ENCODE peak calls at places on chromosomes 4 and X, in eight cellular contexts. W is suprapubic skin, O is ovary, N is AG04450, Y is fibroblast of villous mesenchyme, G is neural progenitor cell, X is ascending aorta, L is astrocyte of the spinal cord. A is an unnamed sample.

GRCh38 chr4:176778491-176778890 is 14.2 kb downstream of the VEGFC start:
- DNase-seq in X (no peak), W (peak), Y (peak), O (no peak), G (no peak), N (no peak), L (peak), A (peak)

GRCh38 chr4:79576480-79576803 is 168.4 kb upstream of the GK2 start:
- DNase-seq in W (no peak), X (no peak), Y (peak), O (no peak), G (peak), N (no peak), L (peak), A (peak)

GRCh38 chr4:54281060-54281781 is 52.1 kb downstream of the PDGFRA start:
- DNase-seq in X (peak), Y (peak), N (peak), L (peak), G (no peak), W (peak), O (peak), A (peak)

GRCh38 chr4:98630804-98631454 is 27.5 kb downstream of the TSPAN5 start:
- DNase-seq in L (no peak), N (no peak), X (no peak), Y (no peak), O (no peak), W (no peak), G (no peak), A (peak)

GRCh38 chrX:119095936-119096335 is 23.1 kb downstream of the CT47C1 start:
- DNase-seq in W (no peak), L (no peak), X (no peak), G (no peak), N (no peak), O (no peak), Y (no peak), A (no peak)

GRCh38 chr4:130309221-130309620 is 1213.3 kb downstream of the C4orf33 start:
- DNase-seq in X (no peak), Y (no peak), W (no peak), O (no peak), L (no peak), N (no peak), G (no peak), A (no peak)

GRCh38 chrX:48683411-48683982 is at the start of gene WAS:
- DNase-seq in N (no peak), W (no peak), L (no peak), G (no peak), O (no peak), Y (no peak), X (no peak), A (no peak)

GRCh38 chrX:41558531-41558930 is 111.4 kb downstream of the NYX start:
- DNase-seq in Y (no peak), O (no peak), L (peak), W (no peak), N (no peak), G (peak), X (no peak), A (peak)

GRCh38 chrX:71492086-71493065 is 40.5 kb upstream of the OGT start:
- DNase-seq in L (peak), W (peak), X (peak), N (no peak), Y (peak), O (peak), G (no peak), A (peak)

GRCh38 chr4:40515398-40516293 is 114.0 kb downstream of the RBM47 start:
- DNase-seq in L (no peak), O (no peak), W (no peak), X (no peak), G (peak), Y (peak), N (no peak), A (peak)

GRCh38 chr4:138222041-138222440 is 20.1 kb downstream of the SLC7A11 start:
- DNase-seq in X (no peak), Y (peak), W (no peak), O (no peak), L (peak), G (no peak), N (peak), A (peak)

DNA sequence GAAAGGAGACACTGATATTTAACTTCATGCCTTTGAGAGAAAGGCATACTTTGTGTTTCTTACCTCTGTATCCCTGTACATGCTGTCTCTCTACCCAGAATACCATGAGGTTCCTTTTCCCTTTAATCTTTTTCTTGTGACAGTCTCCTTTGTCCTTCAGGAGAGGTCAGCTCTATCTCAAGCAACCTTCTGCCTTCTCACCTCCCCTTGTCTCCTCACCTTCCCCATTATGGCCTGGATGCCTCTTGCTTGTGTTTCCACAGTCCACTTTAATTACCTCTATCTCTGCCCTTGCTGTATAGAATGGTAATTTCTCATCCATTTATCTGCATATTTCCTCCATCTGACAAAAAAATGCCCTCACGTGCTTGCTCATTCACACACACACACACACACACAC is 28.4 kb downstream of the MSN start:
- DNase-seq in Y (no peak), W (no peak), G (no peak), L (no peak), X (no peak), O (no peak), N (no peak), A (no peak)
- H3K4me3 ChIP-seq in Y (no peak), W (no peak), G (no peak), L (no peak), X (peak), O (no peak), N (no peak), A (no peak)

GRCh38 chr4:175106301-175106700 is 188.1 kb downstream of the ADAM29 start:
- DNase-seq in O (no peak), G (no peak), W (no peak), Y (peak), L (no peak), X (no peak), N (no peak), A (no peak)

DNA sequence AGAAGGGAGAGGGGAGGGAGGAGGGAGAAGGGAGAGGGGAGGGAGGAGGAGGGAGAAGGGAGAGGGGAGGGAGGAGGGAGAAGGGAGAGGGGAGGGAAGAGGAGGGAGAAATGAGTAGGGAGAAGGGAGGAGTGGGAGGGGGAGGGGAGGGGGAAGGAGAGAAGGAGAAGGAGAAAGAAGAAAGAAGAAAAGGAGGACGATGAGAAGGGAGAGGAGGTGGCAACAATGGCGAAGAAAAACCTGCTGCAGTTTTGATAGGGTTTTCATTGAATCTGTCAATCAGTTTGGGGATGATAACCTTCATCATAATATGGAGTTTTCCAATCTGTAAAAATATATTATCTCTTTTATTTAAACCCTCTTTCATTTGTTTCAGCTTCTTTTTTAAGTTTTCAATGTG is 185.2 kb downstream of the ADAM29 start:
- DNase-seq in G (no peak), O (no peak), L (no peak), W (no peak), N (no peak), Y (no peak), X (no peak), A (no peak)
- TF ChIP-seq CTCF in G (no peak), O (no peak), L (no peak), W (no peak), N (no peak), Y (no peak), X (no peak), A (no peak)

DNA sequence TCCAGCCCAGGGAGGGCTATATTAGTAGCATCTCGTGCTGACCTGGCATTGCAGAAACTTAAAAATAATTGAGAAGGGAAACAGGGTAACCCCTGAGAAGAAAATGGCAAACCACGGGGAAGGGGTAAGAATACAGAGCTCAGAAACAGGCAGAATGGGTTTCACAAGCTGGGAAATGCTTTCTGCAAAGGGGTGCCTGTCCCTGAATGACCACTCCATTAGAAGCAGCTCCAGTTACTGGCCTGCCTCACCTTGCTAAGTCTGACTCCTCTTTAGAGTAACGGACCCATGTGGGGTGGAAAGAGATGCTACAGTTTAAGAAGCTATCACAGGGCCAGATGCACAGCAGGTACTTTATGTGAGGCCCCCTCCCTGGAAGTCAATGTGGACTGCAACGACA is 2.5 kb downstream of the WDR1 start:
- DNase-seq in N (no peak), X (no peak), G (no peak), W (no peak), Y (no peak), O (no peak), L (no peak), A (no peak)
- H3K4me3 ChIP-seq in N (peak), X (peak), G (no peak), W (no peak), Y (no peak), O (no peak), L (peak), A (no peak)

DNA sequence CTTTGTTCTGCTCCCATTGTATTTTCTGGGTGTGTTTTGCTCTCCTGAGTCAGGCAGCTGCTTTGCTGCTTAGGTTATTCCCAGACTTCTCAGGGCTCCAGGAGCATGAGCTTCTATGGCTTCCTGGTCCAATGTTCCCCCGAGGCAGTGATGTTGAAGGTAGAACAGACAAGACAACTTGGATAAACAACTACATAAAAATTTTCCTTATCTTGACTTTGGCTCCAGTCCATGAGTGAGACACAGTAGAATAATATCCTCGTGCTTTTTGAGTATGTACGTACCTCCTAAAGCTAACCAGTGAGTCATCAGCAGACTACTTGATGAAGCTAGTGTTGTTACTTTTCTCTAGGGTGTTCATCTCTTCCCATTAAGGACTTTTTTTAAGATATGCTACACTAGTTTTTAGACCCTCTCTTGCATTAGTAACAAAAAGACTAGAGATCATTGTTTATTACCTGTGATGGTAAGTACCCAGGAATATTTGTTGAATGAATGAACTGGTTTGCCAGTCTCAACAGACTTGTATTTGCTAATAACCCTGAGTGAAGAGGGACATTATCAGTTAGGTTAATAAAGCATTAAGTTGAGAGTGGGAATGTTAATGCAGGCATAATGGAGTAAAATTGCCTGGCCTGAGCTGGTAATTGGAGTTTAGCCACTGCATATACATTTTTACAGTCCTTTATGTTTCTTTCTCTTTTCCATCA is 131.9 kb downstream of the FHIP1A start:
- DNase-seq in O (no peak), X (no peak), N (peak), Y (peak), W (no peak), L (peak), G (no peak), A (peak)
- TF ChIP-seq CTCF in O (no peak), X (no peak), N (no peak), Y (no peak), W (no peak), L (no peak), G (no peak), A (no peak)

GRCh38 chrX:129823115-129823514 is 20.6 kb downstream of the ZDHHC9 start:
- DNase-seq in W (no peak), X (no peak), N (no peak), O (no peak), G (peak), Y (peak), L (peak), A (peak)
- H3K4me3 ChIP-seq in W (no peak), X (no peak), N (no peak), O (no peak), G (no peak), Y (no peak), L (no peak), A (no peak)

GRCh38 chr4:88744609-88745008 is 47.0 kb upstream of the NAP1L5 start:
- DNase-seq in X (no peak), W (no peak), O (no peak), N (no peak), Y (no peak), G (no peak), L (no peak), A (no peak)

GRCh38 chr4:88745581-88746163 is 48.0 kb upstream of the NAP1L5 start:
- DNase-seq in X (no peak), W (no peak), Y (no peak), N (no peak), O (no peak), L (no peak), G (no peak), A (no peak)

GRCh38 chr4:88746186-88746585 is 48.6 kb upstream of the NAP1L5 start:
- DNase-seq in Y (no peak), L (no peak), W (no peak), N (no peak), G (no peak), X (no peak), O (no peak), A (no peak)

GRCh38 chr4:88745175-88745574 is 47.5 kb upstream of the NAP1L5 start:
- DNase-seq in G (no peak), X (no peak), Y (no peak), N (no peak), O (no peak), L (no peak), W (no peak), A (no peak)

DNA sequence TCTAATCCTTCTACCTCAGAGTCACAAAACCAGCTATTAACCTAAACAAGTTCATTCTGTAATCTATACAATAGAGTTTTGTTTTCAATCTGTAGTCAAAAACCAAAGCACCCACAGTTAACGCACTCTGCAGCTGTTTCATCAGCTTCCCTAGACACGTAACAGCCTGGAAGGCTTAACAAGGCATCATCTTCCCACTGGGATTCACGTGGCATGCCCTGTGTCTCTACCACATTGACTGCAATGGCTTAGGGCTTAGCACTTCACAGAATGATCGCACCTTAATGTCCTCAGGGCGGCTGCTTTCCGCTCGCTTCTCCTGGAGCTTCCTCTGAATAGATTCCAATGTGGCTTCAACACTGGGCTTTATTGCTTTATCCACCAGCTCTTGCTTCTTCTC is 49.7 kb upstream of the NAP1L5 start:
- DNase-seq in L (no peak), X (no peak), Y (no peak), N (no peak), G (no peak), O (no peak), W (no peak), A (no peak)
- TF ChIP-seq CTCF in L (no peak), X (no peak), Y (no peak), N (no peak), G (no peak), O (no peak), W (no peak), A (no peak)

GRCh38 chrX:74251006-74251930 is 52.7 kb upstream of the ZCCHC13 start:
- DNase-seq in X (no peak), W (no peak), N (peak), L (no peak), Y (peak), G (no peak), O (no peak), A (peak)
- H3K4me3 ChIP-seq in X (no peak), W (no peak), N (no peak), L (no peak), Y (no peak), G (no peak), O (no peak), A (no peak)

GRCh38 chr4:5024673-5025072 is 5.4 kb upstream of the CYTL1 start:
- DNase-seq in O (no peak), X (no peak), L (no peak), N (no peak), Y (no peak), G (no peak), W (no peak), A (peak)
- TF ChIP-seq CTCF in O (no peak), X (no peak), L (no peak), N (no peak), Y (no peak), G (no peak), W (no peak), A (no peak)

GRCh38 chr4:6601661-6602250 is 26.8 kb downstream of the MAN2B2 start:
- DNase-seq in G (no peak), Y (no peak), N (no peak), W (no peak), L (no peak), O (no peak), X (no peak), A (no peak)

GRCh38 chr4:6603128-6603527 is 28.1 kb downstream of the MAN2B2 start:
- DNase-seq in O (no peak), X (no peak), Y (no peak), G (no peak), W (no peak), N (no peak), L (no peak), A (no peak)

GRCh38 chr4:6605114-6605513 is 30.1 kb downstream of the MAN2B2 start:
- DNase-seq in G (no peak), L (no peak), Y (no peak), N (no peak), O (no peak), X (no peak), W (no peak), A (no peak)

GRCh38 chr4:6605605-6606004 is 30.6 kb downstream of the MAN2B2 start:
- DNase-seq in X (no peak), O (no peak), L (no peak), N (no peak), G (no peak), Y (no peak), W (no peak), A (no peak)

GRCh38 chr4:6602289-6602688 is 27.3 kb downstream of the MAN2B2 start:
- DNase-seq in X (no peak), Y (no peak), N (no peak), O (no peak), G (no peak), W (no peak), L (no peak), A (no peak)
- H3K4me3 ChIP-seq in X (no peak), Y (no peak), N (no peak), O (no peak), G (no peak), W (no peak), L (no peak), A (no peak)

DNA sequence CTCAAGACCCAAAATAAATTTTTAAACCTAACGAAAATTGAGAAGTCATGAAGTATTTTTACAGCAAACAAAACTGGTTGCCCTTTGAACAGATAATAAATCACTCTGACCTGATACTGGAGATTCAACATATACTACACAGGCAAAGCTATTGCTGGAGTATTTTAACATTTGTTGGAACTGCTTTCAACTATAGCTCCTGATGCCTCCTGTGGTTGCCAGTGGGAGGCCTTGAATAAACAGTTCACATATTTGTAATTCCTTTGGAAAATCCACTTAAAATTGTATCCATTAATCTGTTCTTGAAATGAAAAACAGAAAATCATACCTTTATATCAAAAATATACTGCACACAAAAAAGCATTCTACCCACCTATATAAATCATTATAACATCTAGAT is 605.1 kb downstream of the KCTD8 start:
- DNase-seq in G (peak), W (no peak), L (peak), Y (no peak), O (no peak), X (no peak), N (no peak), A (peak)
- TF ChIP-seq CTCF in G (no peak), W (no peak), L (peak), Y (no peak), O (no peak), X (no peak), N (no peak), A (no peak)

A was measured in cardiac fibroblast.